ENCODE peak calls at places on chromosome 15, in five cellular contexts. M is GM23248, W is GM23338, S is HCT116, J is fibroblast of lung. B is an unnamed sample.

GRCh38 chr15:64740361-64741170 is 34.8 kb downstream of the RBPMS2 start:
- DNase-seq in M (peak; percentile 79), S (no peak), W (no peak), J (peak; percentile 45), B (peak; percentile 35)

GRCh38 chr15:85597155-85597815 is 197.4 kb downstream of the KLHL25 start:
- DNase-seq in W (no peak), M (no peak), J (no peak), S (no peak), B (no peak)

GRCh38 chr15:63080638-63081250 is 38.2 kb downstream of the TPM1 start:
- DNase-seq in S (no peak), J (no peak), M (peak; percentile 29), W (no peak), B (no peak)

GRCh38 chr15:69679623-69680228 is 227.1 kb downstream of the RPLP1 start:
- DNase-seq in S (no peak), W (no peak), J (no peak), M (no peak), B (no peak)

GRCh38 chr15:70856884-70857546 is 3.1 kb upstream of the LARP6 start:
- DNase-seq in J (peak; percentile 98), M (peak; percentile 98), S (peak; percentile 59), W (no peak), B (peak; percentile 66)

GRCh38 chr15:43517354-43518072 is at the start of gene MAP1A:
- DNase-seq in W (peak; percentile 58), J (peak; percentile 71), M (peak; percentile 85), S (no peak), B (no peak)

GRCh38 chr15:75578948-75579908 is at the start of gene PTPN9:
- DNase-seq in J (peak; percentile 81), W (peak; percentile 96), M (peak; percentile 88), S (peak; percentile 23), B (no peak)

GRCh38 chr15:69558138-69558409 is 105.5 kb downstream of the RPLP1 start:
- DNase-seq in S (no peak), M (no peak), J (no peak), W (no peak), B (no peak)

GRCh38 chr15:72902245-72902928 is 118.8 kb upstream of the ADPGK start:
- DNase-seq in M (peak; percentile 83), S (no peak), W (no peak), J (peak; percentile 92), B (no peak)

GRCh38 chr15:58203537-58203936 is 65.4 kb downstream of the AQP9 start:
- DNase-seq in M (peak; percentile 98), S (no peak), J (peak; percentile 95), W (no peak), B (no peak)

GRCh38 chr15:52523192-52523591 is 5.5 kb downstream of the MYO5A start:
- DNase-seq in W (no peak), S (no peak), M (peak; percentile 85), J (peak; percentile 94), B (no peak)

GRCh38 chr15:25251700-25252390 is 187.0 kb downstream of the UBE3A start:
- DNase-seq in M (no peak), S (no peak), J (no peak), W (no peak), B (no peak)

GRCh38 chr15:99734575-99734974 is 1.3 kb upstream of the LYSMD4 start:
- DNase-seq in S (no peak), J (no peak), M (no peak), W (no peak), B (no peak)

GRCh38 chr15:101114146-101114545 is 137.7 kb downstream of the CHSY1 start:
- DNase-seq in J (no peak), W (no peak), M (no peak), S (no peak), B (no peak)

GRCh38 chr15:40463886-40464545 is 6.8 kb upstream of the CHST14 start:
- DNase-seq in S (no peak), J (no peak), M (no peak), W (no peak), B (no peak)
- H4K20me1 ChIP-seq in S (no peaks in the 10 kb centered on the region), J (no peaks in the 10 kb centered on the region), M (no peaks in the 10 kb centered on the region), W (peaks cover 28% of the 10 kb centered on the region), B (peaks cover 3% of the 10 kb centered on the region)

GRCh38 chr15:68518046-68518445 is 60.7 kb upstream of the CORO2B start:
- DNase-seq in S (no peak), J (peak; percentile 35), M (no peak), W (peak; percentile 47), B (no peak)
- H3K4me1 ChIP-seq in S (no peaks in the 10 kb centered on the region), J (no peaks in the 10 kb centered on the region), M (peaks cover 14% of the 10 kb centered on the region), W (peaks cover 22% of the 10 kb centered on the region), B (peaks cover 9% of the 10 kb centered on the region)

GRCh38 chr15:98063871-98064270 is 103.4 kb downstream of the ARRDC4 start:
- DNase-seq in S (no peak), J (no peak), W (no peak), M (no peak), B (no peak)
- H4K20me1 ChIP-seq in S (no peaks in the 10 kb centered on the region), J (no peaks in the 10 kb centered on the region), W (no peaks in the 10 kb centered on the region), M (no peaks in the 10 kb centered on the region), B (no peaks in the 10 kb centered on the region)

DNA sequence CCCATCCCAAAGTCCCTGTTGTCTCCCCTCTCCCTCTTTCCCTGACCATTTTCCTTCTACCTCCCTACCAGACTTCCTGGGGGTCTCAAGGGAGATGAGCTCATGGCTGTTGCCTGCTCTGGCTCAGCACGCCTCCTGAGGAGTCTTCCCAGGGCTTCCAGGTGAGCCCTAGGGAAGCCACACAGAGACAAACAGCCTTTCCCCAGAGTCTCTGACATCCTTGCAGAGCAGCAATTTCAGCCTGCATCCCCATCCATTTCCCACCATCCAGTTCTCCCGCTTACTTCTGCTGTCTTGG is 189.2 kb upstream of the LINGO1 start:
- DNase-seq in M (no peak), J (no peak), S (no peak), W (no peak), B (no peak)
- H3K4me1 ChIP-seq in M (no peaks in the 10 kb centered on the region), J (no peaks in the 10 kb centered on the region), S (peaks cover 12% of the 10 kb centered on the region), W (peaks cover 3% of the 10 kb centered on the region), B (no peaks in the 10 kb centered on the region)

GRCh38 chr15:41683955-41684354 is 23.8 kb downstream of the MGA start:
- DNase-seq in S (no peak), W (no peak), J (no peak), M (no peak), B (no peak)

GRCh38 chr15:41675337-41675736 is 15.1 kb downstream of the MGA start:
- DNase-seq in W (no peak), S (no peak), J (no peak), M (no peak), B (no peak)

DNA sequence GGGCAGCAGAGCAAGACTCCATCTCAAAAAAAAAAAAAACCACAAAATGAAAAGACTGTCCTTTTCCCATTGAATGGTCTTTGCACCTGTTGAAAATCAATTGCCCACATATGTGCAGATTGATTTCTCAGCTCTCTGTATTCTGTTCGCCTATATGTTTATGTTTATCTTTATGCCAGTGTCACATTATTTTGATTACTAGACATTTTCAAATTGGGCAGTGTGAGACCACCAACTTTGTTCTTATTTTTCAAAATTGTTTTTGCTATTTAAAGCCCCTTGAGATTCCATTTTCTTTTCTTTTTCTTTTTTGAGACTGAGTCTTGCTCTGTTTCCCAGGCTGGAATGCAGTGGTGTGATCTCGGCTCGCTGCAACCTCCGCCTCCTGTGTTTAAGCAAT is 18.5 kb downstream of the MGA start:
- DNase-seq in M (no peak), J (no peak), S (no peak), W (no peak), B (no peak)
- H4K20me1 ChIP-seq in M (peaks cover 2% of the 10 kb centered on the region), J (no peaks in the 10 kb centered on the region), S (peaks cover 3% of the 10 kb centered on the region), W (peaks cover 43% of the 10 kb centered on the region), B (no peaks in the 10 kb centered on the region)

GRCh38 chr15:92915766-92916435 is 15.8 kb downstream of the CHD2 start:
- DNase-seq in W (peak; percentile 52), J (peak; percentile 90), S (no peak), M (no peak), B (no peak)

GRCh38 chr15:92914768-92915221 is 14.7 kb downstream of the CHD2 start:
- DNase-seq in W (no peak), M (no peak), S (no peak), J (no peak), B (no peak)

GRCh38 chr15:92910451-92910850 is 10.3 kb downstream of the CHD2 start:
- DNase-seq in S (no peak), W (no peak), M (no peak), J (no peak), B (no peak)

GRCh38 chr15:92917606-92918407 is 17.7 kb downstream of the CHD2 start:
- DNase-seq in J (peak; percentile 91), M (peak; percentile 94), W (peak; percentile 98), S (peak; percentile 90), B (peak; percentile 72)

DNA sequence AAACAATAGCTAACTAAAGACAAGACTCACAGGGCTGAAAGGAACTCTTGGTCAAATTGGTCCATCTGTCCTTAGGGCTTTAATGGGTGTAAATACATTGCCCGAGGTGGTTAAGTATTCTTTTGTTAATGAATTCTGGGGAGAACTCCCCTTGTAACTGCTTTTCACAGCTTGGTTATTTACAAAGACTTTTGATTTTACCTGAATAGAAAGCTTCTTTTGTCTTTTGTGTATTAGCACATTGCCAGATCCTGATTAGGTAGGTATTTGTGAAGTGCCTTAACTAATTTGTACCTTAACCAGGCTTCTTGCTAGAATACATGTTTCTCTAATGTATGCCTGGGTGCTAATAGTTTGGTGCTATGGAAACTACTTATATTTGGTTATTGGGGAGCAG is 14.0 kb downstream of the CHD2 start:
- DNase-seq in W (peak; percentile 78), S (no peak), M (no peak), J (no peak), B (no peak)
- H3K4me1 ChIP-seq in W (peaks cover 18% of the 10 kb centered on the region), S (peaks cover 88% of the 10 kb centered on the region), M (peaks cover 64% of the 10 kb centered on the region), J (peaks cover 14% of the 10 kb centered on the region), B (peaks cover 41% of the 10 kb centered on the region)